ENCODE peak calls at places on chromosomes 5 and 9, in seven cellular contexts. One of them, this sample, is unnamed.

GRCh38 chr5:57850109-57850508 is 367.5 kb upstream of the ACTBL2 start:
- DNase-seq in endodermal cell: no peak
- DNase-seq in upper lobe of left lung: no peak
- DNase-seq in CD4-positive, CD25-positive, alpha-beta regulatory T cell: no peak
- DNase-seq in SK-N-SH: no peak
- DNase-seq in left ventricle myocardium inferior: no peak
- DNase-seq in ovary: no peak
- DNase-seq in this sample: no peak

GRCh38 chr5:139394123-139394653 is 716 bp downstream of the PROB1 start:
- DNase-seq in endodermal cell: peak
- DNase-seq in upper lobe of left lung: peak
- DNase-seq in CD4-positive, CD25-positive, alpha-beta regulatory T cell: peak
- DNase-seq in SK-N-SH: peak
- DNase-seq in left ventricle myocardium inferior: peak
- DNase-seq in ovary: no peak
- DNase-seq in this sample: peak

GRCh38 chr5:135724475-135725065 is 109.9 kb upstream of the SLC25A48 start:
- DNase-seq in endodermal cell: no peak
- DNase-seq in upper lobe of left lung: no peak
- DNase-seq in CD4-positive, CD25-positive, alpha-beta regulatory T cell: no peak
- DNase-seq in SK-N-SH: no peak
- DNase-seq in left ventricle myocardium inferior: no peak
- DNase-seq in ovary: no peak
- DNase-seq in this sample: no peak

GRCh38 chr5:75007537-75007847 is 44.9 kb downstream of the GCNT4 start:
- DNase-seq in endodermal cell: no peak
- DNase-seq in upper lobe of left lung: no peak
- DNase-seq in CD4-positive, CD25-positive, alpha-beta regulatory T cell: no peak
- DNase-seq in SK-N-SH: no peak
- DNase-seq in left ventricle myocardium inferior: no peak
- DNase-seq in ovary: no peak
- DNase-seq in this sample: no peak

GRCh38 chr9:69745716-69746538 is 13.9 kb downstream of the PTAR1 start:
- DNase-seq in endodermal cell: no peak
- DNase-seq in upper lobe of left lung: no peak
- DNase-seq in CD4-positive, CD25-positive, alpha-beta regulatory T cell: peak
- DNase-seq in SK-N-SH: no peak
- DNase-seq in left ventricle myocardium inferior: no peak
- DNase-seq in ovary: no peak
- DNase-seq in this sample: no peak

GRCh38 chr5:122263352-122264030 is 48.5 kb upstream of the SNCAIP start:
- DNase-seq in endodermal cell: no peak
- DNase-seq in upper lobe of left lung: no peak
- DNase-seq in CD4-positive, CD25-positive, alpha-beta regulatory T cell: no peak
- DNase-seq in SK-N-SH: no peak
- DNase-seq in left ventricle myocardium inferior: no peak
- DNase-seq in ovary: no peak
- DNase-seq in this sample: no peak

GRCh38 chr5:170508036-170508435 is 4.2 kb downstream of the KCNIP1 start:
- DNase-seq in endodermal cell: no peak
- DNase-seq in upper lobe of left lung: no peak
- DNase-seq in CD4-positive, CD25-positive, alpha-beta regulatory T cell: no peak
- DNase-seq in SK-N-SH: no peak
- DNase-seq in left ventricle myocardium inferior: no peak
- DNase-seq in ovary: no peak
- DNase-seq in this sample: no peak

GRCh38 chr9:113991714-113992113 is 86.4 kb downstream of the AMBP start:
- DNase-seq in endodermal cell: no peak
- DNase-seq in upper lobe of left lung: no peak
- DNase-seq in CD4-positive, CD25-positive, alpha-beta regulatory T cell: no peak
- DNase-seq in SK-N-SH: no peak
- DNase-seq in left ventricle myocardium inferior: no peak
- DNase-seq in ovary: no peak
- DNase-seq in this sample: no peak

GRCh38 chr9:93096131-93096802 is at the start of gene CARD19:
- DNase-seq in endodermal cell: peak
- DNase-seq in upper lobe of left lung: no peak
- DNase-seq in CD4-positive, CD25-positive, alpha-beta regulatory T cell: peak
- DNase-seq in SK-N-SH: no peak
- DNase-seq in left ventricle myocardium inferior: peak
- DNase-seq in ovary: no peak
- DNase-seq in this sample: peak

GRCh38 chr9:77464591-77465125 is 183.5 kb downstream of the GNA14 start:
- DNase-seq in endodermal cell: no peak
- DNase-seq in upper lobe of left lung: no peak
- DNase-seq in CD4-positive, CD25-positive, alpha-beta regulatory T cell: no peak
- DNase-seq in SK-N-SH: no peak
- DNase-seq in left ventricle myocardium inferior: no peak
- DNase-seq in ovary: no peak
- DNase-seq in this sample: no peak

GRCh38 chr9:133731876-133732321 is 6.3 kb downstream of the SARDH start:
- DNase-seq in endodermal cell: peak
- DNase-seq in upper lobe of left lung: peak
- DNase-seq in CD4-positive, CD25-positive, alpha-beta regulatory T cell: no peak
- DNase-seq in SK-N-SH: peak
- DNase-seq in left ventricle myocardium inferior: no peak
- DNase-seq in ovary: no peak
- DNase-seq in this sample: peak

GRCh38 chr9:127085186-127085585 is 37.2 kb downstream of the ANGPTL2 start:
- DNase-seq in endodermal cell: no peak
- DNase-seq in upper lobe of left lung: no peak
- DNase-seq in CD4-positive, CD25-positive, alpha-beta regulatory T cell: no peak
- DNase-seq in SK-N-SH: no peak
- DNase-seq in left ventricle myocardium inferior: no peak
- DNase-seq in ovary: no peak
- DNase-seq in this sample: no peak

GRCh38 chr5:93604119-93604963 is 21.3 kb downstream of the NR2F1 start:
- DNase-seq in endodermal cell: peak
- DNase-seq in upper lobe of left lung: peak
- DNase-seq in CD4-positive, CD25-positive, alpha-beta regulatory T cell: no peak
- DNase-seq in SK-N-SH: peak
- DNase-seq in left ventricle myocardium inferior: no peak
- DNase-seq in ovary: peak
- DNase-seq in this sample: peak

GRCh38 chr5:170747357-170747756 is 36.2 kb upstream of the GABRP start:
- DNase-seq in endodermal cell: peak
- DNase-seq in upper lobe of left lung: peak
- DNase-seq in CD4-positive, CD25-positive, alpha-beta regulatory T cell: no peak
- DNase-seq in SK-N-SH: peak
- DNase-seq in left ventricle myocardium inferior: peak
- DNase-seq in ovary: no peak
- DNase-seq in this sample: no peak

DNA sequence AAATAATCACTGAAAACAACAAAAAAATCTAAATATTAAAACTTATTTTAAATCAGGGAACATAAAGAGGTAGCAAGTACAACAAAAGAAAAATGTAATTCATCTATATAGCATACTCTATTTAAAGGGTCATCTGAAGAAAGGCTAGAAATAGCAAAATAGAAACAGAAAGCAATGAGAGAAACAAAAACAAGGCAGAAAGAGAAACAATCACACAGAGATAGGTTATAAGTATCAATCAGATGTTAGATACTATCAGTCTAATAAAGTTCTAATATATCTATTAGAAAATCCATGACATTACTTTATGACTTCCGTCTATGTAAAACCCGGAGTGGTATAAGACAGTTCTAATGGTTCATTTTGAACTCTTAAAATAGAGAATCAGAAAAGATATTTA is 16.0 kb downstream of the RICTOR start:
- DNase-seq in endodermal cell: no peak
- DNase-seq in upper lobe of left lung: no peak
- DNase-seq in CD4-positive, CD25-positive, alpha-beta regulatory T cell: peak
- DNase-seq in SK-N-SH: no peak
- DNase-seq in left ventricle myocardium inferior: no peak
- DNase-seq in ovary: no peak
- DNase-seq in this sample: no peak
- H3K4me3 ChIP-seq in endodermal cell: no peak
- H3K4me3 ChIP-seq in upper lobe of left lung: peak
- H3K4me3 ChIP-seq in CD4-positive, CD25-positive, alpha-beta regulatory T cell: peak
- H3K4me3 ChIP-seq in SK-N-SH: peak
- H3K4me3 ChIP-seq in left ventricle myocardium inferior: peak
- H3K4me3 ChIP-seq in ovary: no peak
- H3K4me3 ChIP-seq in this sample: peak

GRCh38 chr9:123775885-123776284 is 154.0 kb downstream of the DENND1A start:
- DNase-seq in endodermal cell: no peak
- DNase-seq in upper lobe of left lung: no peak
- DNase-seq in CD4-positive, CD25-positive, alpha-beta regulatory T cell: no peak
- DNase-seq in SK-N-SH: no peak
- DNase-seq in left ventricle myocardium inferior: no peak
- DNase-seq in ovary: no peak
- DNase-seq in this sample: no peak

GRCh38 chr9:123773783-123774182 is 156.1 kb downstream of the DENND1A start:
- DNase-seq in endodermal cell: no peak
- DNase-seq in upper lobe of left lung: no peak
- DNase-seq in CD4-positive, CD25-positive, alpha-beta regulatory T cell: no peak
- DNase-seq in SK-N-SH: no peak
- DNase-seq in left ventricle myocardium inferior: no peak
- DNase-seq in ovary: no peak
- DNase-seq in this sample: no peak

GRCh38 chr9:123776856-123777560 is 152.9 kb downstream of the DENND1A start:
- DNase-seq in endodermal cell: peak
- DNase-seq in upper lobe of left lung: no peak
- DNase-seq in CD4-positive, CD25-positive, alpha-beta regulatory T cell: no peak
- DNase-seq in SK-N-SH: no peak
- DNase-seq in left ventricle myocardium inferior: no peak
- DNase-seq in ovary: no peak
- DNase-seq in this sample: no peak

GRCh38 chr9:123772967-123773366 is 157.0 kb downstream of the DENND1A start:
- DNase-seq in endodermal cell: no peak
- DNase-seq in upper lobe of left lung: no peak
- DNase-seq in CD4-positive, CD25-positive, alpha-beta regulatory T cell: no peak
- DNase-seq in SK-N-SH: no peak
- DNase-seq in left ventricle myocardium inferior: no peak
- DNase-seq in ovary: no peak
- DNase-seq in this sample: no peak

GRCh38 chr9:123775289-123775688 is 154.6 kb downstream of the DENND1A start:
- DNase-seq in endodermal cell: no peak
- DNase-seq in upper lobe of left lung: no peak
- DNase-seq in CD4-positive, CD25-positive, alpha-beta regulatory T cell: no peak
- DNase-seq in SK-N-SH: no peak
- DNase-seq in left ventricle myocardium inferior: no peak
- DNase-seq in ovary: no peak
- DNase-seq in this sample: no peak
- H3K27ac ChIP-seq in endodermal cell: no peak
- H3K27ac ChIP-seq in upper lobe of left lung: no peak
- H3K27ac ChIP-seq in CD4-positive, CD25-positive, alpha-beta regulatory T cell: no peak
- H3K27ac ChIP-seq in SK-N-SH: no peak
- H3K27ac ChIP-seq in left ventricle myocardium inferior: no peak
- H3K27ac ChIP-seq in ovary: no peak
- H3K27ac ChIP-seq in this sample: no peak

GRCh38 chr5:83026930-83027687 is 50.1 kb downstream of the TMEM167A start:
- DNase-seq in endodermal cell: peak
- DNase-seq in upper lobe of left lung: no peak
- DNase-seq in CD4-positive, CD25-positive, alpha-beta regulatory T cell: no peak
- DNase-seq in SK-N-SH: no peak
- DNase-seq in left ventricle myocardium inferior: no peak
- DNase-seq in ovary: no peak
- DNase-seq in this sample: no peak
- H3K4me3 ChIP-seq in endodermal cell: no peak
- H3K4me3 ChIP-seq in upper lobe of left lung: no peak
- H3K4me3 ChIP-seq in CD4-positive, CD25-positive, alpha-beta regulatory T cell: no peak
- H3K4me3 ChIP-seq in SK-N-SH: no peak
- H3K4me3 ChIP-seq in left ventricle myocardium inferior: no peak
- H3K4me3 ChIP-seq in ovary: no peak
- H3K4me3 ChIP-seq in this sample: no peak

DNA sequence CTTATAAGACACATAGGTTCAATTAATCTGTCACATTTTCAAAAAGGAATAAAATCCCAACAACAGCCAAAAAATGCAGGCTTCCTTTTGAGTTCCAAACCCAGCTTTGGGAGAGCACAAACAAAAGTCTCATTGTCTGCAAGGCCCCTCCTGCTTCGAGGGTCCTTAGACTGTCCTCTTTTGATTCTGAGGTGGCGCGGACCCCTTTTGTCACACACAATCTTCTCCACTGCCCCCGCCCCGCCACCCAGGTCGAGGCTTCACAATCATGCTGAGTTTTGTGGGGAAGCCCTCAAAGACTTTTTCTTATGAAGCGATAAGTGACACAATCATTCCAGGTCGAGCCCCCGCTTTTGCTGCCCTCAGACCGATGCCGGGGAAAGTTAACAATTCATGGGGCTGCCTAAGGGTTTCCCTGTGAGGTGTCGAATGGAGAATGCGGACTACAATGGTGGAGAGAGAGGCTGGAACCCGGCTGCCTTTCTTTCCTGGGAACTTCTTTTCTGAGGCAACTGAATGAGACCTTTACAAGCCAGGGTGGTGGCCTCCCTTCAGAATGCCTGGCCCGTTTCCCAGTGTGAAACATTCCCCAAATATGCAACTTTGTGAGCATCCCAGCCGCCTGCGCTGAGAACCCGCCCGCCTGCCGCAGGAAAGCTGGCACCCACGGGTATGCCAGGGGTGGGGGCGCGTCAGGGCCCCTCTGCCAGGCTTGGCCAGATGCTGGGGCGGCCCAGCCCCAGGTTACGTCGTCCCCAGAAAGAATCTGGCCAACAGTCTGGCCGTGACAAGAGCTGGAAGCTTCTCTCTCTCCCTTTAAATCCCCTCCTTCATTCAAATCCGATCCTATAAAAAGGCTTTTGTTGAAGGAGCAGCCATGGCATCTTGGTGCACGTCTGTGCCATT is 71.9 kb downstream of the MAP1B start:
- DNase-seq in endodermal cell: peak
- DNase-seq in upper lobe of left lung: peak
- DNase-seq in CD4-positive, CD25-positive, alpha-beta regulatory T cell: no peak
- DNase-seq in SK-N-SH: peak
- DNase-seq in left ventricle myocardium inferior: peak
- DNase-seq in ovary: peak
- DNase-seq in this sample: no peak
- H3K27ac ChIP-seq in endodermal cell: peak
- H3K27ac ChIP-seq in upper lobe of left lung: no peak
- H3K27ac ChIP-seq in CD4-positive, CD25-positive, alpha-beta regulatory T cell: no peak
- H3K27ac ChIP-seq in SK-N-SH: peak
- H3K27ac ChIP-seq in left ventricle myocardium inferior: peak
- H3K27ac ChIP-seq in ovary: no peak
- H3K27ac ChIP-seq in this sample: no peak

DNA sequence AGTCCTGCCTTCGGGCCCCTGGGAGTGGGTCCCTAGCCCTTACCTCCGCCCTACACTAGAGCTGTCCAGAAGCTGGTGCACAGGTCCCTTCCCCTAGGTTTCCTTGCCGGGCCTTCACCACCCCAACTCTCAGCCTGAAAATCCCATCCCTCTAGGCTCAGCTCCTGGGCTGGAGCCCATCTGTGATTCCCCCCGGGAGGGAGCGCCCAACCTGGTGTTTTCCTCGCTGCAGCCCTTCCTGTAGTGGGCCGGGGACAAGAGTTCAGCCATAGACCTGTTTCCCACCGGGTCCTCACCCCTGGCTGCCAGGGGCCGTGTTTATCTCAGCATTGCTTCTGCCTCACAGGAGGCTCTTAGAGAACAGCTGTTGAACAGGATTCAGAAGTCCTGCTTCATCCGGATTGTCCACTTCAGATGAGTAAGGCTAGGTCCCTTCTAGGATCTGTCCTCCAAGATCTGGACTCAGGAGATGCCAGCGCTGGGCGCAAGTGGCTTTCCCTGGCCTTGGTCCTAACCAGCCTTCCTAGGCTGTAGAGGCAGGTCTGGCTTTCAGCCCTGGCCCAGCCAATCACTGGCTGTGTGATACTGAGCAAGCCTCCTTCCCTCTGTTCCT is 965 bp downstream of the GLIPR2 start:
- DNase-seq in endodermal cell: peak
- DNase-seq in upper lobe of left lung: no peak
- DNase-seq in CD4-positive, CD25-positive, alpha-beta regulatory T cell: no peak
- DNase-seq in SK-N-SH: peak
- DNase-seq in left ventricle myocardium inferior: no peak
- DNase-seq in ovary: peak
- DNase-seq in this sample: no peak
- H3K4me3 ChIP-seq in endodermal cell: peak
- H3K4me3 ChIP-seq in upper lobe of left lung: peak
- H3K4me3 ChIP-seq in CD4-positive, CD25-positive, alpha-beta regulatory T cell: peak
- H3K4me3 ChIP-seq in SK-N-SH: peak
- H3K4me3 ChIP-seq in left ventricle myocardium inferior: peak
- H3K4me3 ChIP-seq in ovary: peak
- H3K4me3 ChIP-seq in this sample: no peak

GRCh38 chr5:119792154-119792799 is 162.9 kb downstream of the FAM170A start:
- DNase-seq in endodermal cell: no peak
- DNase-seq in upper lobe of left lung: no peak
- DNase-seq in CD4-positive, CD25-positive, alpha-beta regulatory T cell: no peak
- DNase-seq in SK-N-SH: no peak
- DNase-seq in left ventricle myocardium inferior: no peak
- DNase-seq in ovary: no peak
- DNase-seq in this sample: no peak
- H3K27ac ChIP-seq in endodermal cell: no peak
- H3K27ac ChIP-seq in upper lobe of left lung: no peak
- H3K27ac ChIP-seq in CD4-positive, CD25-positive, alpha-beta regulatory T cell: no peak
- H3K27ac ChIP-seq in SK-N-SH: no peak
- H3K27ac ChIP-seq in left ventricle myocardium inferior: no peak
- H3K27ac ChIP-seq in ovary: no peak
- H3K27ac ChIP-seq in this sample: no peak

This sample was measured in adrenal gland.